ENCODE peak calls at places on chromosomes 4 and X, in nine cellular contexts. N is pancreas; O is aorta; Q is T-helper 17 cell; S is CD4-positive, alpha-beta T cell; V is right cardiac atrium; X is HepG2; E is RWPE2; R is central memory CD8-positive, alpha-beta T cell. U is an unnamed sample.

GRCh38 chr4:88033309-88033708 is 25.9 kb downstream of the PKD2 start:
- ATAC-seq in N (peak; percentile 95), O (peak; percentile 44), Q (peak; percentile 59), S (peak; percentile 64), V (peak; percentile 51), X (peak; percentile 61), E (peak; percentile 53), R (peak; percentile 32), U (peak; percentile 66)

GRCh38 chr4:141548791-141549190 is 87.6 kb upstream of the IL15 start:
- ATAC-seq in N (no peak), O (no peak), Q (no peak), S (no peak), V (no peak), X (no peak), E (no peak), R (no peak), U (no peak)

GRCh38 chr4:26141916-26142638 is 178.7 kb upstream of the RBPJ start:
- ATAC-seq in N (peak; percentile 24), O (peak; percentile 26), Q (peak; percentile 70), S (no peak), V (peak; percentile 80), X (no peak), E (peak; percentile 46), R (no peak), U (peak; percentile 43)

GRCh38 chr4:185099024-185099682 is 43.9 kb upstream of the SLC25A4 start:
- ATAC-seq in N (no peak), O (no peak), Q (no peak), S (no peak), V (peak; percentile 49), X (no peak), E (no peak), R (no peak), U (no peak)

GRCh38 chrX:113651306-113651705 is 810.7 kb upstream of the AMOT start:
- ATAC-seq in N (no peak), O (no peak), Q (no peak), S (no peak), V (no peak), X (no peak), E (no peak), R (no peak), U (no peak)

GRCh38 chr4:41146716-41147506 is 67.4 kb downstream of the APBB2 start:
- ATAC-seq in N (no peak), O (peak; percentile 61), Q (no peak), S (no peak), V (peak; percentile 29), X (no peak), E (no peak), R (no peak), U (no peak)

GRCh38 chr4:164931551-164932324 is 45.7 kb downstream of the TRIM61 start:
- ATAC-seq in N (no peak), O (no peak), Q (no peak), S (no peak), V (no peak), X (no peak), E (peak; percentile 12), R (no peak), U (no peak)

GRCh38 chrX:142999209-142999720 is 26.5 kb upstream of the SPANXN4 start:
- ATAC-seq in N (no peak), O (no peak), Q (no peak), S (no peak), V (no peak), X (no peak), E (no peak), R (no peak), U (no peak)

GRCh38 chrX:32150141-32150540 is 1061.2 kb downstream of the DMD start:
- ATAC-seq in N (no peak), O (no peak), Q (no peak), S (no peak), V (no peak), X (no peak), E (no peak), R (no peak), U (no peak)

GRCh38 chr4:14336656-14337055 is 665.6 kb upstream of the CPEB2 start:
- ATAC-seq in N (no peak), O (no peak), Q (no peak), S (no peak), V (no peak), X (no peak), E (no peak), R (no peak), U (no peak)

GRCh38 chrX:77061533-77061932 is 385.7 kb upstream of the FGF16 start:
- ATAC-seq in N (no peak), O (peak; percentile 11), Q (no peak), S (no peak), V (peak; percentile 74), X (no peak), E (no peak), R (no peak), U (no peak)

GRCh38 chr4:125116431-125116830 is 198.3 kb upstream of the FAT4 start:
- ATAC-seq in N (no peak), O (no peak), Q (no peak), S (no peak), V (no peak), X (no peak), E (no peak), R (no peak), U (no peak)

GRCh38 chr4:86845593-86845992 is 3.6 kb downstream of the SLC10A6 start:
- ATAC-seq in N (no peak), O (peak; percentile 27), Q (no peak), S (no peak), V (peak; percentile 48), X (no peak), E (peak; percentile 72), R (no peak), U (peak; percentile 89)

GRCh38 chr4:170001688-170002267 is 24.4 kb downstream of the MFAP3L start:
- ATAC-seq in N (no peak), O (no peak), Q (no peak), S (no peak), V (no peak), X (no peak), E (no peak), R (no peak), U (no peak)

GRCh38 chr4:107625503-107625902 is 94.5 kb downstream of the PAPSS1 start:
- ATAC-seq in N (no peak), O (no peak), Q (no peak), S (no peak), V (no peak), X (no peak), E (no peak), R (no peak), U (no peak)

GRCh38 chrX:74304016-74304415 is at the start of gene ZCCHC13:
- ATAC-seq in N (no peak), O (no peak), Q (no peak), S (no peak), V (no peak), X (no peak), E (no peak), R (no peak), U (no peak)

GRCh38 chr4:77950204-77950603 is 87.6 kb downstream of the MRPL1 start:
- ATAC-seq in N (no peak), O (no peak), Q (no peak), S (no peak), V (no peak), X (no peak), E (no peak), R (no peak), U (no peak)

GRCh38 chr4:86542319-86543027 is 51.6 kb upstream of the PTPN13 start:
- ATAC-seq in N (no peak), O (no peak), Q (no peak), S (no peak), V (no peak), X (no peak), E (no peak), R (no peak), U (no peak)

GRCh38 chr4:15963568-15963967 is 593 bp upstream of the FGFBP2 start:
- ATAC-seq in N (peak; percentile 18), O (no peak), Q (peak; percentile 60), S (peak; percentile 34), V (peak; percentile 25), X (peak; percentile 21), E (no peak), R (peak; percentile 72), U (peak; percentile 48)